ENCODE peak calls at places on chromosomes 3 and 15, in eight cellular contexts. D, A, M, Y, X, C, Q and R are unnamed samples. For H3K36me3, the result is how much of the 10 kb centered on the place peaks cover.

GRCh38 chr15:48442011-48442410 is 110.8 kb downstream of the DUT start:
- DNase-seq in Y (no peak), X (no peak), M (no peak), A (no peak), C (no peak), Q (no peak), D (no peak), R (no peak)

GRCh38 chr3:28727321-28727720 is 378.7 kb upstream of the AZI2 start:
- DNase-seq in A (no peak), M (no peak), Y (no peak), Q (no peak), D (no peak), C (no peak), X (no peak), R (no peak)

GRCh38 chr15:74202461-74203401 is at the start of gene STRA6:
- DNase-seq in A (no peak), Q (no peak), D (no peak), X (no peak), Y (no peak), C (no peak), M (no peak), R (peak)

GRCh38 chr15:85838655-85839054 is 43.9 kb upstream of the KLHL25 start:
- DNase-seq in X (no peak), M (no peak), D (no peak), Y (no peak), A (no peak), Q (peak), C (no peak), R (no peak)

GRCh38 chr3:140529096-140529495 is 148.8 kb upstream of the TRIM42 start:
- DNase-seq in C (no peak), M (no peak), X (no peak), Q (no peak), A (no peak), D (no peak), Y (no peak), R (peak)

GRCh38 chr3:15860014-15860934 is 62.5 kb upstream of the ANKRD28 start:
- DNase-seq in Q (peak), C (no peak), D (peak), X (peak), A (peak), M (peak), Y (no peak), R (peak)

GRCh38 chr3:110618512-110619226 is 452.9 kb upstream of the NECTIN3 start:
- DNase-seq in Q (no peak), A (no peak), X (no peak), D (no peak), C (no peak), M (no peak), Y (no peak), R (no peak)

GRCh38 chr15:49625460-49626036 is 4.7 kb downstream of the DTWD1 start:
- DNase-seq in Y (no peak), Q (no peak), M (no peak), X (no peak), C (no peak), A (no peak), D (no peak), R (no peak)

GRCh38 chr3:103810167-103810566 is 1375.4 kb downstream of the ZPLD1 start:
- DNase-seq in Q (no peak), M (no peak), C (no peak), Y (no peak), A (no peak), D (no peak), X (no peak), R (no peak)

GRCh38 chr3:157204431-157204830 is 44.5 kb upstream of the CCNL1 start:
- DNase-seq in Q (no peak), C (no peak), X (no peak), D (no peak), A (no peak), Y (no peak), M (no peak), R (no peak)

DNA sequence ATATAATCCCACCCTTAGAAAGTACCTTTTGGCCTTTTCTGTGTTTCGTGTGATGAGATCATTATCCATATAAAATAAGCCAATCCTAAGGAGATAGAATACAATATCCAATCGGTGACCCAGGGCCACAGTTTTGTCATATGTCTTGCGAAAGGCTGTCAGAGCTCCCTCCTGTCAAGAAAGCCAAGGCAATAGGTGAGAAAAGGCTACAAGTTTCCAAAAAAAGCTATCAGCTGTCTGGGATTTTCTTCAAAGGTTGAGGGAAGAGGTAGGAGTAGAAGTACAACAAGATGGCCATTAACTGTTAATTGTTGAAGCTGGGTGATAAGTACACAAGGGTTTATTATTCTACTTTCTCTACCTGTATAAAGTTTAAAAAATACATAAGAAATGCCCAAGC is 4.0 kb downstream of the PSMD6 start:
- DNase-seq in M (no peak), Y (no peak), A (no peak), Q (no peak), C (no peak), X (no peak), D (no peak), R (no peak)
- H3K36me3 ChIP-seq in M (under half), Y (half or more), A (under half), Q (under half), C (half or more), X (under half), D (under half), R (under half)

GRCh38 chr3:49121244-49121671 is 635 bp upstream of the USP19 start:
- DNase-seq in D (no peak), X (no peak), C (no peak), Q (no peak), M (no peak), A (no peak), Y (no peak), R (no peak)

GRCh38 chr3:49120096-49120437 is 556 bp downstream of the USP19 start:
- DNase-seq in C (no peak), D (no peak), Y (no peak), X (no peak), M (no peak), A (no peak), Q (no peak), R (no peak)

GRCh38 chr3:49120438-49121135 is at the start of gene USP19:
- DNase-seq in Y (peak), Q (peak), D (peak), C (peak), A (peak), M (peak), X (peak), R (peak)

GRCh38 chr3:49119439-49119838 is 1.2 kb downstream of the USP19 start:
- DNase-seq in C (no peak), A (no peak), X (no peak), Y (no peak), D (no peak), Q (no peak), M (peak), R (no peak)

GRCh38 chr3:49119036-49119435 is 1.6 kb downstream of the USP19 start:
- DNase-seq in M (peak), C (no peak), Y (no peak), Q (no peak), D (no peak), X (no peak), A (no peak), R (no peak)
- H3K4me3 ChIP-seq in M (no peak), C (peak), Y (peak), Q (no peak), D (peak), X (peak), A (no peak), R (no peak)

GRCh38 chr3:122559906-122560305 is 4.2 kb downstream of the PARP9 start:
- DNase-seq in D (no peak), Y (no peak), M (no peak), C (no peak), X (no peak), Q (no peak), A (no peak), R (no peak)

GRCh38 chr3:122560680-122561079 is 3.4 kb downstream of the PARP9 start:
- DNase-seq in D (no peak), A (no peak), M (peak), X (peak), Y (peak), Q (peak), C (no peak), R (peak)

GRCh38 chr3:122558605-122559004 is 5.5 kb downstream of the PARP9 start:
- DNase-seq in Q (no peak), D (no peak), A (no peak), C (no peak), Y (no peak), M (peak), X (no peak), R (no peak)

GRCh38 chr3:122553171-122553570 is 10.9 kb downstream of the PARP9 start:
- DNase-seq in M (no peak), A (no peak), X (no peak), D (no peak), Q (no peak), Y (no peak), C (no peak), R (no peak)

DNA sequence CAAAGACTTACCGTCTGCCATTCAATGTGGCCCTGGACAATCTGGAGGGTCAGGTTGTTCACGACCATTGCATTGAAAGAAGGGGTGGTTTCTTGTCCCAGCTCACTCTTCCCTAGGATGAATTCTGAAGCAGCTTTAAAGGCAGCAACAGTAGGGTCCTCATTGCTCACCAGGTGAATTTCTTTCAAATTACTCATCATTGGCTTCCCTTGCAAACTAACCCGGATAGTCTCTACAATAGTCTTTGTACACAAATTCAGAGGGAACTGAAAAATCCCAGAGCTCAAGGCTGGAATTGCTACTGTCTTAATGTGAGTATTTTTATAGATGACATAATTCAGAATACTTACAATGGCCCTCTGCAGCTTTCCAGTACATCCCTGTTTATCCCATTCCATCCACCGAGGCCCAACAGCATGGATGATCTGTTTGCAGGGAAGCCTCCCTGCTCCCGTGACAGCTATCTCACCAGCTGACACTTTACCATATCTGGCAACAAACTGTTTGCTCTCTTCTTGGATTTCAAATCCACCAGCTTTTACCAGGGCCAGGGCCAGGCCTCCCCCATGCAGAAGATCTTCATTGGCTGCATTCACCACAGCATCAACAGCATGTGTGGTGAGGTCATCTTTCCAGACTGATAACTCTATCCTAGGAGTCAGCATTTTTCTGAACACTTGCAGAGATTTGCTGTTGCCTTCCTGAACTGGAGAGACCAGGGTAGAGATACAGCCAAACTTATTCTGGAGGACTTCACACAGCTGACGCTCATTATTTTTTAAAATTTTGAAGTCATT is 8.6 kb downstream of the PARP9 start:
- DNase-seq in C (no peak), M (no peak), Y (no peak), A (no peak), X (no peak), Q (no peak), D (no peak), R (no peak)
- H3K36me3 ChIP-seq in C (half or more), M (under half), Y (half or more), A (under half), X (half or more), Q (under half), D (under half), R (under half)

DNA sequence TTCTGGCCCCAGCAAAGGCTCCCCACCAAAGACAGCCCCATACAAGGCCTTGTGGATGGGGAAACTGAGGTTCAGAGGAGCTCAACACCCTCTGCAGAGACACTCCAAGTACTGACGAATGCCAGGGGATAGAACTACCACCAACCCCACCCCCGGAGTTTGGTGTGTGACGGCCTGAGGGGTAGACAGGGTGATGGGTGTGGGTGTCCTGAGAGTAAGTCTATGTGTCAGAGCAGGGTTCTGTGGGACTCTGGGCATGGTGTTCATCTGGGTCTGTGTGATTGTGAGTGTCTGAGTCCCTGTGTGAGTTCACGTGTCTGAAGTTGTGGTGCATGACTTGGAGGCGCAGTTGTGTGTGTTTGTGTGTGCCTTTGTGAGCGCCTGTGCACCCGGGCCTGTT is 7.4 kb downstream of the PTH1R start:
- DNase-seq in Q (no peak), M (no peak), A (no peak), C (no peak), Y (no peak), D (no peak), X (no peak), R (no peak)
- H3K4me3 ChIP-seq in Q (no peak), M (no peak), A (no peak), C (no peak), Y (peak), D (no peak), X (no peak), R (no peak)

GRCh38 chr3:107798381-107798780 is 275.6 kb downstream of the BBX start:
- DNase-seq in C (no peak), D (no peak), Y (no peak), Q (no peak), M (no peak), X (no peak), A (no peak), R (no peak)
- H3K36me3 ChIP-seq in C (under half), D (under half), Y (half or more), Q (under half), M (under half), X (under half), A (under half), R (under half)

DNA sequence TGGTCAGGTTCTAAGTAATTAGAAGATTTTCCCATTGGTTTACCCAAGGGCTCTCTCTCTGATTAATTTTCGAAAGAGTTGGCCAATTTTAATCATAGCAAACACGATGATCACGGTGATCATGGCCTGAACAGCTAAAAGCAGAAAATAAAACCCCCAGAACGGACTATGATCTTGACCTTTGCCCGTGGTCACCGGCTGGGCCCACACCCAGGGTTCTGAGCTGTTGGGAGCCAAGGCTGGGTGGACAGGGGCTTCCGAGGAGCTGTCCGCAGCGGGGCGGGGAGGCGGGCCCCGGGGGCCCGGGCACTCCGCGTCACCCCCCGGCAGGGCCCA is 2.5 kb downstream of the GP5 start:
- DNase-seq in C (no peak), M (no peak), Q (no peak), X (no peak), A (no peak), Y (no peak), D (no peak), R (no peak)
- H3K4me3 ChIP-seq in C (peak), M (no peak), Q (no peak), X (peak), A (no peak), Y (peak), D (peak), R (no peak)

DNA sequence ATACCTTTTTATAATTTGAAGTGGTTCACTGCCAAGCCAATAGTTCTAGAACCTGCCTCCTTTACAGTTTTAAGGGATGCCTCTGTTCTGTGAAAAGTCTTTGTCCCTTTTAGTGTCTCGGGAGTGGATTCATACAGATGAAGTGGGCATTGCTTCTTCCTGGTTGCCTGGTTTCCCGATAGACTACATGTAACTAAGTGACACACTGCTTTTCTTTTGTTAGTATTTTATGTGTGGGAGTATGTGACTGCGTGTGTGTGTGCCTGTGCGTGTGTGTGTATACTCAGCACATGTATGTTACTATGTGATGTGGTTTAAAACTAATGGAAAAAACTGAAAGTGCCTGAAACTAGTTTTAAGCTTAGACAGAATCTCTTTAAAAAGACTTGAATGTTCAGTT is 21.0 kb downstream of the PSMD6 start:
- DNase-seq in Q (no peak), Y (no peak), D (no peak), M (no peak), C (no peak), A (no peak), X (no peak), R (no peak)
- H3K36me3 ChIP-seq in Q (under half), Y (half or more), D (under half), M (under half), C (half or more), A (under half), X (under half), R (under half)

DNA sequence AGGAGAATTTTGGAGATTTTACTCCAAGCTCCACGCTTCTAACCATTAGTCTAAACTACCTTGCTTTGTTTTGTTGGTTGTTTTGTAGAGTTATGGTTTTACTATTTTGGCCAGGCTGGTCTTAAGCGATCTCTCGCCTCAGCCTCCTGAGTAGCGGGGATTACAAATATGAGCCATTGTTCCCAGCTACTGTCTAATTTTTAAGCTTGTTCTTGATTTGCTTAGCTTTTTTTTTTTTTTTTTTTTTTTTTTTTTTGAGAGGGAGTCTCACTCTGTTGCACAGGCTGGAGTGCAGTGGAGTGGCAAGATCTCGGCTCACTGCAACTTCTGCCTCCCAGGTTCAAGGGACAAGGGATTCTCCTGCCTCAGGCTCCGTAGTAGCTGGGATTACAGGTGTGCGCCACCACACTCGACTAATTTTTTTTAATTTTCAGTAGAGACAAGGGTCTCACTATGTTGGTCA is 28.5 kb downstream of the EFCAB12 start:
- DNase-seq in Y (no peak), C (no peak), Q (no peak), A (no peak), X (no peak), D (no peak), M (no peak), R (no peak)
- H3K4me3 ChIP-seq in Y (peak), C (peak), Q (no peak), A (no peak), X (peak), D (peak), M (no peak), R (no peak)

DNA sequence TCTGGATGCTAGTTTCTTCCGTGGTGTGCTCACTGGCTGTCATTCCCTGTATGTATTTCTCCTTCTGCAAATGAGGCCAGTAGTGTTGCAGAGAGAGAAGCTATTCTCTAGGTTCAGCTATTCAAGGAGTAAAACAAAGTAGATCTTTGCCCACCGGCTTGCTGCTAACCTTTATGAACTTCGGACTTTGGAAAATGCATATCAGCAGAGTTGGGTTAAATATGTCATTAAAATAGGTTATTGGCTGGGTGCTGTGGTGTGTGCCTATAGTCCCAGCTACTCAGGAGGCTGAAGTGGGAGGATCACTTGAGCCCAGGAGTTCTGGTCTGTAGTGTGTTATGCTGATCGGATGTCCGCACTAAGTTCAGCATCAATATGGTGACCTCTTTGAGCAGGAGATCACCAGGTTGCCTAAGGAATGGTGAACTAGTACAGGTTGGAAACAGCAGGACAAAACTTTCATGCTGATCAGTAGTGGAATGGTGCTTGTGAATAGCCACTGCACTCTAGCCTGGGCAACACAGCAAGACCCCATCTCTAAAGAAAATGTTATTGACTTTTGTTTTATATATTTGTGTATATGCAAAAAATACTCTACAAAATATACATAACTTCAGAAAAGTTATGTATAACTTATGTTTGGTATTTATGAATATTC is 53.4 kb downstream of the SACM1L start:
- DNase-seq in D (no peak), Y (no peak), Q (no peak), M (no peak), C (no peak), A (no peak), X (no peak), R (no peak)
- H3K36me3 ChIP-seq in D (under half), Y (half or more), Q (under half), M (under half), C (half or more), A (under half), X (under half), R (under half)

GRCh38 chr3:120448707-120449650 is 1.8 kb downstream of the FSTL1 start:
- DNase-seq in Y (no peak), Q (no peak), D (no peak), M (no peak), C (no peak), A (no peak), X (no peak), R (peak)
- H3K4me3 ChIP-seq in Y (peak), Q (no peak), D (peak), M (no peak), C (peak), A (no peak), X (no peak), R (peak)